ENCODE peak calls at places on chromosome 5, in nine cellular contexts. G is caudate nucleus, F is fibroblast of lung, X is lung, M is IMR-90, H is thoracic aorta, D is spleen, R is pancreas, I is upper lobe of right lung. N is an unnamed sample.

GRCh38 chr5:179060116-179061008 is at the start of gene ZNF354C:
- DNase-seq in G (peak), F (peak), X (peak), M (peak), H (peak), D (peak), R (peak), I (peak), N (peak)

GRCh38 chr5:178462846-178463245 is 127.3 kb downstream of the COL23A1 start:
- DNase-seq in G (no peak), F (no peak), X (no peak), M (no peak), H (no peak), D (no peak), R (no peak), I (no peak), N (no peak)

GRCh38 chr5:167228134-167228533 is 1063.3 kb upstream of the WWC1 start:
- DNase-seq in G (no peak), F (no peak), X (no peak), M (no peak), H (no peak), D (no peak), R (no peak), I (no peak), N (no peak)

GRCh38 chr5:15515229-15515628 is 15.2 kb downstream of the FBXL7 start:
- DNase-seq in G (no peak), F (no peak), X (no peak), M (no peak), H (no peak), D (no peak), R (no peak), I (no peak), N (no peak)

GRCh38 chr5:111454198-111454606 is 58.1 kb downstream of the STARD4 start:
- DNase-seq in G (no peak), F (peak), X (no peak), M (peak), H (no peak), D (no peak), R (no peak), I (no peak), N (no peak)

GRCh38 chr5:52674815-52675545 is 112.7 kb upstream of the ITGA1 start:
- DNase-seq in G (no peak), F (peak), X (no peak), M (peak), H (no peak), D (no peak), R (no peak), I (no peak), N (no peak)

GRCh38 chr5:68345166-68345565 is 129.6 kb downstream of the PIK3R1 start:
- DNase-seq in G (no peak), F (no peak), X (no peak), M (peak), H (no peak), D (no peak), R (no peak), I (no peak), N (no peak)

GRCh38 chr5:5139358-5140050 is 626 bp upstream of the ADAMTS16 start:
- DNase-seq in G (no peak), F (no peak), X (no peak), M (no peak), H (no peak), D (no peak), R (no peak), I (no peak), N (no peak)

GRCh38 chr5:179146277-179146676 is 86.1 kb downstream of the ZNF354C start:
- DNase-seq in G (no peak), F (no peak), X (no peak), M (no peak), H (no peak), D (peak), R (no peak), I (no peak), N (no peak)

GRCh38 chr5:41876678-41877077 is 6.5 kb upstream of the OXCT1 start:
- DNase-seq in G (no peak), F (no peak), X (no peak), M (no peak), H (no peak), D (no peak), R (no peak), I (no peak), N (no peak)

GRCh38 chr5:151155777-151156731 is 1.5 kb downstream of the ANXA6 start:
- DNase-seq in G (no peak), F (peak), X (no peak), M (peak), H (no peak), D (peak), R (no peak), I (no peak), N (no peak)

GRCh38 chr5:151454166-151454565 is 6.8 kb downstream of the SLC36A1 start:
- DNase-seq in G (no peak), F (no peak), X (no peak), M (no peak), H (no peak), D (no peak), R (no peak), I (no peak), N (no peak)

GRCh38 chr5:136511046-136511445 is 145.7 kb upstream of the TRPC7 start:
- DNase-seq in G (no peak), F (no peak), X (no peak), M (no peak), H (no peak), D (no peak), R (no peak), I (no peak), N (no peak)

GRCh38 chr5:40945111-40945510 is 35.8 kb downstream of the C7 start:
- DNase-seq in G (no peak), F (no peak), X (no peak), M (no peak), H (no peak), D (no peak), R (no peak), I (no peak), N (no peak)

GRCh38 chr5:138339086-138339456 is 1.0 kb downstream of the FAM53C start:
- DNase-seq in G (no peak), F (peak), X (no peak), M (no peak), H (no peak), D (no peak), R (no peak), I (no peak), N (no peak)

GRCh38 chr5:167908596-167908995 is 382.8 kb upstream of the WWC1 start:
- DNase-seq in G (no peak), F (no peak), X (no peak), M (no peak), H (no peak), D (no peak), R (no peak), I (no peak), N (no peak)

GRCh38 chr5:74576941-74577456 is 63.5 kb downstream of the ENC1 start:
- DNase-seq in G (no peak), F (peak), X (no peak), M (peak), H (no peak), D (no peak), R (no peak), I (no peak), N (no peak)

GRCh38 chr5:24167791-24168190 is 477.0 kb downstream of the CDH10 start:
- DNase-seq in G (no peak), F (no peak), X (no peak), M (no peak), H (no peak), D (no peak), R (no peak), I (no peak), N (no peak)

GRCh38 chr5:73282923-73283322 is 109.9 kb downstream of the TMEM174 start:
- DNase-seq in G (no peak), F (no peak), X (no peak), M (no peak), H (no peak), D (no peak), R (peak), I (no peak), N (no peak)

GRCh38 chr5:133691448-133691847 is 79.1 kb upstream of the FSTL4 start:
- DNase-seq in G (no peak), F (no peak), X (no peak), M (no peak), H (no peak), D (no peak), R (no peak), I (no peak), N (no peak)

GRCh38 chr5:112902561-112902960 is 19.5 kb downstream of the REEP5 start:
- DNase-seq in G (no peak), F (no peak), X (no peak), M (no peak), H (no peak), D (no peak), R (no peak), I (no peak), N (no peak)
- H3K27ac ChIP-seq in G (no peak), F (no peak), X (no peak), M (no peak), H (no peak), D (no peak), R (no peak), I (no peak), N (no peak)

DNA sequence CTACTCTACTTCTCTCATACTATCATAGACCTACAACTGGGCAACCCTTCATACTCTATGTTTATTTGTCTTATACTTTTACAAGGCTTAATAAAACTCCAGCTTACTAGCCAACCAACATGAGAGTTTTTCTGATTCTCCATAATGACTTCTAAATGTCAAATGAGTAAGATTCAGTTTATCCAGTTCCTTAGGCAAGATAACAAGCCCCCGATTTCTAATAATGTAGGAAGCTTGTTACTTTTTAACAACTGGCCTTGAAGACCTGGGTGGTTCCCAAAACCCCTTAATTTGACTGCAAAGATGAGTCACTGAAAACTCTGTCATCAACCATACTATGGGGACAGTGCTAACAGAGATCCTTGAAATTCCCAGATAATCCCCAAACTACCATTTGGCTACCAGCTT is 294.6 kb upstream of the ACTBL2 start:
- DNase-seq in G (no peak), F (no peak), X (no peak), M (no peak), H (no peak), D (no peak), R (no peak), I (no peak), N (no peak)
- H3K27ac ChIP-seq in G (no peak), F (no peak), X (no peak), M (no peak), H (no peak), D (no peak), R (no peak), I (no peak), N (no peak)

GRCh38 chr5:76303917-76304316 is 99.2 kb upstream of the IQGAP2 start:
- DNase-seq in G (no peak), F (no peak), X (no peak), M (no peak), H (no peak), D (no peak), R (peak), I (no peak), N (no peak)
- H3K27ac ChIP-seq in G (no peak), F (no peak), X (no peak), M (no peak), H (no peak), D (no peak), R (no peak), I (no peak), N (no peak)

GRCh38 chr5:10330511-10331105 is 22.9 kb upstream of the MARCHF6 start:
- DNase-seq in G (no peak), F (no peak), X (no peak), M (no peak), H (no peak), D (no peak), R (no peak), I (no peak), N (no peak)
- H3K27ac ChIP-seq in G (no peak), F (no peak), X (peak), M (peak), H (peak), D (no peak), R (no peak), I (peak), N (no peak)

GRCh38 chr5:107285772-107286171 is 385.0 kb downstream of the EFNA5 start:
- DNase-seq in G (no peak), F (no peak), X (no peak), M (no peak), H (no peak), D (no peak), R (no peak), I (no peak), N (no peak)
- H3K27ac ChIP-seq in G (no peak), F (no peak), X (no peak), M (no peak), H (no peak), D (no peak), R (no peak), I (no peak), N (no peak)

GRCh38 chr5:63401434-63402046 is 560.7 kb downstream of the HTR1A start:
- DNase-seq in G (peak), F (peak), X (peak), M (peak), H (no peak), D (no peak), R (peak), I (peak), N (no peak)
- H3K27ac ChIP-seq in G (no peak), F (no peak), X (no peak), M (no peak), H (no peak), D (no peak), R (no peak), I (no peak), N (no peak)

GRCh38 chr5:117880932-117881331 is 1107.4 kb downstream of the DTWD2 start:
- DNase-seq in G (no peak), F (no peak), X (no peak), M (no peak), H (no peak), D (no peak), R (no peak), I (no peak), N (no peak)
- H3K27ac ChIP-seq in G (no peak), F (no peak), X (no peak), M (no peak), H (no peak), D (no peak), R (no peak), I (no peak), N (no peak)

GRCh38 chr5:154783774-154784460 is 28.7 kb downstream of the LARP1 start:
- DNase-seq in G (no peak), F (no peak), X (no peak), M (peak), H (no peak), D (no peak), R (no peak), I (no peak), N (no peak)
- H3K27ac ChIP-seq in G (no peak), F (no peak), X (peak), M (no peak), H (no peak), D (no peak), R (peak), I (no peak), N (no peak)

GRCh38 chr5:174223355-174223754 is 177.8 kb downstream of the NSG2 start:
- DNase-seq in G (no peak), F (no peak), X (no peak), M (no peak), H (no peak), D (no peak), R (no peak), I (no peak), N (no peak)

GRCh38 chr5:174222891-174223290 is 177.4 kb downstream of the NSG2 start:
- DNase-seq in G (no peak), F (no peak), X (no peak), M (no peak), H (no peak), D (no peak), R (no peak), I (no peak), N (no peak)

GRCh38 chr5:174221454-174221853 is 175.9 kb downstream of the NSG2 start:
- DNase-seq in G (no peak), F (no peak), X (no peak), M (no peak), H (no peak), D (no peak), R (no peak), I (no peak), N (no peak)

GRCh38 chr5:174218162-174218561 is 172.7 kb downstream of the NSG2 start:
- DNase-seq in G (no peak), F (no peak), X (no peak), M (no peak), H (no peak), D (no peak), R (no peak), I (no peak), N (no peak)

DNA sequence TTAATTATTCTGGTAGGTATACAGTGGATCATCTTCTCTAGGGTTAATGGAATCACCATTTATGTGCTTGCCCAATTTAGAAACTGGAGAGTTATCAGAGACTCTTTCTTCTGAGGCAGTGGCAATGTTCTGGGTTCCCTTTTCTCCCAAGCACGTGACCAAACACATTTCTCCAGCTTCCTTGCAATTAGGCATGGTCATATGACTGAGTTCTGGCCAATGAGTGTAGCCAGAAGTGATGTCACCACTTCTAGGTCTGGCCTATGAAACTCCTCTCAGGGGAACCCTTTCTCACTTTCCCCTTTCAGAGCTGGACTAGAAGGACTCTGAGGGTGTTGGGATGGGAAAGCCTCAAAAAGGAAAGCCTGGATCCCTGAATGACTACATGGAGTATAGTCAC is 172.0 kb downstream of the NSG2 start:
- DNase-seq in G (no peak), F (no peak), X (no peak), M (no peak), H (no peak), D (no peak), R (no peak), I (no peak), N (no peak)
- H3K27ac ChIP-seq in G (no peak), F (no peak), X (no peak), M (no peak), H (no peak), D (no peak), R (no peak), I (no peak), N (no peak)

GRCh38 chr5:1538741-1539392 is 15.1 kb upstream of the LPCAT1 start:
- DNase-seq in G (no peak), F (no peak), X (peak), M (no peak), H (no peak), D (peak), R (peak), I (no peak), N (no peak)
- H3K27ac ChIP-seq in G (no peak), F (no peak), X (no peak), M (no peak), H (peak), D (no peak), R (no peak), I (no peak), N (no peak)